ENCODE peak calls at places on chromosomes 16 and 17, in seven cellular contexts. N is IMR-90, B is sigmoid colon, V is Peyer's patch, O is upper lobe of left lung, K is H9, H is K562. U is an unnamed sample.

GRCh38 chr16:64445245-64445644 is 676.6 kb downstream of the CDH11 start:
- DNase-seq in B (no peak), N (no peak), V (no peak), H (no peak), O (no peak), K (no peak), U (no peak)

GRCh38 chr17:9371019-9371418 is 204.6 kb downstream of the STX8 start:
- DNase-seq in V (no peak), N (peak; percentile 91), H (no peak), O (no peak), K (no peak), B (no peak), U (no peak)

GRCh38 chr17:75812096-75813001 is 27.7 kb downstream of the UNK start:
- DNase-seq in H (no peak), B (no peak), O (no peak), V (no peak), N (peak; percentile 13), K (peak; percentile 24), U (peak; percentile 20)

GRCh38 chr17:7351665-7352558 is at the start of gene KCTD11:
- DNase-seq in O (peak; percentile 99), B (peak; percentile 95), N (peak; percentile 88), V (peak; percentile 96), K (peak; percentile 92), H (peak; percentile 91), U (peak; percentile 89)

GRCh38 chr16:31214705-31215286 is 877 bp downstream of the TRIM72 start:
- DNase-seq in O (peak; percentile 86), H (no peak), N (no peak), B (no peak), V (no peak), K (peak; percentile 45), U (peak; percentile 66)

GRCh38 chr16:69311533-69312388 is 611 bp downstream of the VPS4A start:
- DNase-seq in N (no peak), H (peak; percentile 39), O (no peak), V (peak; percentile 66), K (peak; percentile 73), B (peak; percentile 72), U (peak; percentile 80)

GRCh38 chr17:82497483-82498405 is 21.8 kb upstream of the FOXK2 start:
- DNase-seq in H (no peak), B (peak; percentile 80), V (peak; percentile 69), K (no peak), N (peak; percentile 82), O (peak; percentile 89), U (no peak)

GRCh38 chr17:39663340-39663687 is 1.8 kb upstream of the TCAP start:
- DNase-seq in H (no peak), K (no peak), V (no peak), N (no peak), B (no peak), O (no peak), U (no peak)

GRCh38 chr17:7747586-7747985 is 30.0 kb downstream of the DNAH2 start:
- DNase-seq in B (no peak), O (no peak), H (no peak), K (no peak), N (peak; percentile 72), V (no peak), U (no peak)

GRCh38 chr17:80512233-80512632 is 32.4 kb upstream of the RPTOR start:
- DNase-seq in H (no peak), B (no peak), V (no peak), K (no peak), N (peak; percentile 79), O (peak; percentile 59), U (no peak)

GRCh38 chr17:34254146-34254545 is 939 bp upstream of the CCL2 start:
- DNase-seq in B (no peak), O (no peak), H (no peak), V (no peak), K (no peak), N (peak; percentile 83), U (no peak)

GRCh38 chr17:80070375-80071115 is 30.8 kb upstream of the GAA start:
- DNase-seq in B (no peak), O (no peak), N (no peak), H (no peak), K (no peak), V (no peak), U (no peak)

GRCh38 chr17:61221181-61221580 is 178.5 kb upstream of the TBX2 start:
- DNase-seq in K (no peak), O (no peak), H (no peak), V (no peak), B (no peak), N (no peak), U (no peak)

GRCh38 chr17:82889496-82890338 is 49.9 kb upstream of the ZNF750 start:
- DNase-seq in O (no peak), N (no peak), K (no peak), H (no peak), B (no peak), V (no peak), U (no peak)

DNA sequence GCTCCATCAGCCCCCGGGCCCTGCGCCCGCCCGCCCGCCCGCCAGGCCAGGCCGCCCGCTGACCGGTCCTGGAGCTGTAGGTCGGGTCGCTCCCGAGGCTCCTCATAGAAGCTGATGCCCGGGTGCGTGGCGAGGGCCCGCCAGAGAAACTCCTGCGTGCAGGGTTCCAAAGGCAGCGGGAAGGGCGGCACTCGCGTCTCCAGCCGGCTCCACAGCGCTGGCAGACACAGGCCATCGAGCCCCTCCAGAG is 181 bp downstream of the GTF3C1 start:
- DNase-seq in B (no peak), O (no peak), K (no peak), N (no peak), H (no peak), V (no peak), U (no peak)
- H3K27ac ChIP-seq in B (peak overlapping the region; percentile 90), O (peak overlapping the region; percentile 87), K (no peak overlapping the region), N (peak overlapping the region; percentile 67), H (no peak overlapping the region), V (peak overlapping the region; percentile 75), U (no peak overlapping the region)

DNA sequence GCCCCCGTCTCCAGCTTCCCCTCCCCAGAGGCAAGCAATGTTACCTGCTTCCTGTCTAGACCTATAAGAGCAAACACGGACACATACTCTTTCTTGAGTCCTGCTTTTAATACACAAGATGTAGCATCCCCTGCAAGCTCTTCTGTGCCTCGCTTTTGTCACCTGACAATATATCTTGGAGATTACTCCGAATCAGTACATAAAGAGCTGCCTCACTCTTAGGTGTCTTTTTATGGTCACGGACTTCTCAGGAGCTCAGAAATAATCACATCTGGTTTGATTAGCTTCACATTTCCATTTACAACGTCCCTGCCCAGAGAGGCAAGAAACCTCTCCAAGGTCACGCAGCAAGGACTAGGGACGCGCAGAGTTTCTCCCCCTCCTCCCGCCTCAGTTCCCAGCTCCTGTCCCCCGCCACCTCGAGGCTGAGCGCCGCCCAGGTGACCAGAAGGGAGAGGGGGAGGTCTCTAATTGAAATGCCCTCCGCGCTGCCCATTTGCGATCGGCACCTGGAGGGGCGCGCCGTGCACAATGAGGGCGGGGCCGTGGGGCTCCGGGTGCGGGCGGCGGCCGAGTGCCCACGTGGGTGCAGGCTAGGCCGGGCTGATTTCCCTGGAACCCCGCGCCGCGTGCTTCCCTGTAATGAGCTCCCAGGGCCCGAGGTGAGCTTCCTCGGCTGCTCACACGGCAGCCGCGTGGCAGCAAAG is 13.8 kb upstream of the SEZ6 start:
- DNase-seq in H (no peak), K (peak; percentile 74), N (no peak), V (no peak), O (peak; percentile 82), B (no peak), U (no peak)
- H3K27ac ChIP-seq in H (no peak overlapping the region), K (no peak overlapping the region), N (no peak overlapping the region), V (no peak overlapping the region), O (no peak overlapping the region), B (no peak overlapping the region), U (no peak overlapping the region)

DNA sequence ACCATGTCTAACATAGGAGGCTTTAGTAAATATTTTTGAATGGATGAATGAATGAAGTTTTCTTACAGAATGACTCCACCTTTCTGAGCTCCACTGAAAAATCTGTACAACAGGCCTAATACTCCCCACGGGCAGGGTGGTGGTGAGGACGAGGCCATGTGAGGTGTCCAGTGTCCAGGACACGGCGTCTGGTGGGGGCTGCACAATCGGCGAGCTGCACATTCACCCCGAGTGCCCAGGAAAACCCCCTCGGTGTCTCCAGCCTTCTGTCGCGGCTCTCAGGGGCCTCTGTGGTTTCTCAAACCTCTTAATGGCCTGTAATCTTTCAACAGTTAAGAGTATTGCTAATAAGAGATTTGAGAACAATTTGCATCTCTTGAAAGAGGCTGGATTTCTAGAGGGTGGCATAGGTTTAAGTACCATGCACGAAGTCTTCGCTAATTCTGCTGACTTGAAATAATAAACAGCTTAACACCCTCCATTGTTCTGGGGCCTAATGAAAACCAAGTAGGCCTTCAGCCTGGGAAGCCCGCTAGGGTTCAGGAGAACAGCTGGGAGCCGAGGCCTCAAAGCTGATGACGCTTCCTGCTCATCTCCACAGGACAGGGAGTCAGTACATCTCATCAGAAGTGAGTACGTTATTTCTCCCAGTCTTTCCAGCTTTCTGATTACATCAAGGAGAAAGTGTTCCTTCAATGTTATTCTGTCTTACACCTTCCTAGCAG is 304.6 kb upstream of the FOXF1 start:
- DNase-seq in N (no peak), B (no peak), K (no peak), O (no peak), V (no peak), H (no peak), U (no peak)
- H3K27ac ChIP-seq in N (no peak overlapping the region), B (no peak overlapping the region), K (no peak overlapping the region), O (no peak overlapping the region), V (no peak overlapping the region), H (no peak overlapping the region), U (no peak overlapping the region)

GRCh38 chr16:30096105-30096861 is at the start of gene YPEL3:
- DNase-seq in O (peak; percentile 99), N (peak; percentile 86), K (peak; percentile 95), V (peak; percentile 97), B (peak; percentile 98), H (peak; percentile 98), U (peak; percentile 99)

GRCh38 chr16:30096862-30097563 is 1.0 kb upstream of the YPEL3 start:
- DNase-seq in B (no peak), K (peak; percentile 92), V (no peak), N (no peak), H (no peak), O (no peak), U (no peak)

GRCh38 chr16:30094541-30095165 is 1.4 kb downstream of the YPEL3 start:
- DNase-seq in N (no peak), O (peak; percentile 81), V (no peak), K (no peak), B (no peak), H (no peak), U (no peak)

GRCh38 chr16:30092373-30093010 is 768 bp upstream of the TBX6 start:
- DNase-seq in H (peak; percentile 91), V (peak; percentile 92), K (peak; percentile 94), B (peak; percentile 90), N (peak; percentile 27), O (peak; percentile 96), U (peak; percentile 94)

DNA sequence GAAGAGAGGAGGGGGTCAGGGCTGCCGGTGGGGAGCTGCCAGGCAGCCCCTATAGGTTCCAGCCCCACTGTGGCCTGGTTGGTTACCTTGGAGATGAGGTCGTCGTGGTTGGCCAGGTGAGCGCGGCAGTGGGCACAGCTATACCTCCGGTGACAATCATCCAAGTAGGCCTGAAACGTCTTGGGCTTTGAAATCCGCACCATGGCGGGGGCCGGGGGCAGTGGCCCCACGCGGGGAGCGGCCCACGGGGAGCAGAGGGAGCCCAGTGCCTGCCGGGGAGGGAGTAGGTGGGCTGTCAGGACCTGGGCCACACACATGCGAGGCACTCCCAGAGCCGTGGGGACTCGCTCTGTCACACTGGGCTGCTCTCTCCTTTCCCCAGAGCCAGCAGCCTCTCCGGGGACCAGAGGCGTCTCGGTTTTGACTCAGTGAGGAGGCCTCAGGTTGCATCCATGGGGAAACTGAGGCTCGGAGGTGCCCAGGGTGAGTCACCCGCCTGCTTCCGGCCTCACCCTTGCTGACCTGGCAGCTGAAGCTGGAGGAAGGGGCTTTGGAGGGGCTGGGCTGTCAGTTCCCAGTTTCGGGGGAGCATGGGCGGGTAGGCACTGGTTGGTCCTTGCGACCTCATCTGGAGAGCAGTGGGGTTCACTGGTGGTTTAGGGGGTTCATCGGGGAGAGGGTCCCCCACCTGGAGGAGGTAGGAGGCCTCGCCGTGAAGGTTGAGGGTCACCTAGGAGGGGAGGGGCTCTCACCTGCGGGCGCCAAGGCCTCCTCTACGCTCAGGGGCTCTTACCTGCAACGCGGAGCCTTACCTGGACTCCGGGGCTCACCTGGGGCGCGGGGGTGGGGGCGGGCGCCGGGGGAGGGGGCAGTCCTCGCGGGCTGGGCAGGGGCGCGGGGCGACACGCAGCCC is 591 bp downstream of the YPEL3 start:
- DNase-seq in B (no peak), O (peak; percentile 84), N (no peak), K (no peak), H (no peak), V (no peak), U (no peak)
- H3K27ac ChIP-seq in B (peak overlapping the region; percentile 97), O (peak overlapping the region; percentile 99), N (peak overlapping the region; percentile 53), K (no peak overlapping the region), H (peak overlapping the region; percentile 52), V (peak overlapping the region; percentile 98), U (no peak overlapping the region)